ENCODE peak calls at places on chromosomes 6 and 20, in six cellular contexts. K is lung microvascular endothelial cell, A is mammary epithelial cell, R is iris pigment epithelial cell, V is Caki2, C is LoVo. S is an unnamed sample.

GRCh38 chr20:53611449-53611894 is 17.8 kb upstream of the ZNF217 start:
- DNase-seq in K (no peak), A (peak), R (peak), V (peak), C (no peak), S (peak)

GRCh38 chr6:117613920-117614535 is 11.7 kb upstream of the GOPC start:
- DNase-seq in K (no peak), A (no peak), R (no peak), V (no peak), C (no peak), S (no peak)

GRCh38 chr20:64261138-64261537 is 5.6 kb downstream of the PCMTD2 start:
- DNase-seq in K (peak), A (no peak), R (peak), V (no peak), C (no peak), S (no peak)

GRCh38 chr20:17460119-17460518 is 71.1 kb downstream of the BFSP1 start:
- DNase-seq in K (no peak), A (no peak), R (no peak), V (peak), C (no peak), S (no peak)

GRCh38 chr20:57397693-57398108 is 6.5 kb downstream of the RBM38 start:
- DNase-seq in K (peak), A (no peak), R (no peak), V (no peak), C (no peak), S (no peak)

GRCh38 chr6:68326762-68327161 is 308.3 kb upstream of the ADGRB3 start:
- DNase-seq in K (no peak), A (no peak), R (no peak), V (no peak), C (no peak), S (no peak)

GRCh38 chr6:109454483-109455160 is 950 bp downstream of the MICAL1 start:
- DNase-seq in K (no peak), A (no peak), R (peak), V (no peak), C (no peak), S (no peak)

GRCh38 chr6:46053034-46053933 is 37.6 kb upstream of the CLIC5 start:
- DNase-seq in K (no peak), A (no peak), R (peak), V (no peak), C (peak), S (no peak)

GRCh38 chr6:78390066-78390465 is 477.3 kb upstream of the IRAK1BP1 start:
- DNase-seq in K (no peak), A (no peak), R (no peak), V (no peak), C (no peak), S (no peak)

GRCh38 chr20:14295812-14296211 is 41.6 kb downstream of the FLRT3 start:
- DNase-seq in K (no peak), A (no peak), R (no peak), V (no peak), C (no peak), S (no peak)

GRCh38 chr6:130810307-130811030 is 16.7 kb upstream of the SMLR1 start:
- DNase-seq in K (no peak), A (no peak), R (no peak), V (no peak), C (no peak), S (no peak)

GRCh38 chr20:6700563-6701328 is 66.7 kb upstream of the BMP2 start:
- DNase-seq in K (peak), A (no peak), R (no peak), V (no peak), C (no peak), S (no peak)

GRCh38 chr20:43341541-43341940 is 116.2 kb upstream of the SRSF6 start:
- DNase-seq in K (no peak), A (no peak), R (no peak), V (no peak), C (no peak), S (no peak)

GRCh38 chr6:163748036-163748435 is 333.5 kb downstream of the QKI start:
- DNase-seq in K (no peak), A (no peak), R (no peak), V (no peak), C (no peak), S (no peak)

GRCh38 chr6:88677356-88677755 is 286.1 kb downstream of the RNGTT start:
- DNase-seq in K (no peak), A (no peak), R (no peak), V (no peak), C (no peak), S (no peak)

GRCh38 chr6:157229219-157229607 is 94.1 kb downstream of the TMEM242 start:
- DNase-seq in K (no peak), A (no peak), R (no peak), V (no peak), C (no peak), S (no peak)

GRCh38 chr6:35955970-35956369 is 35.1 kb upstream of the SRPK1 start:
- DNase-seq in K (peak), A (no peak), R (no peak), V (no peak), C (no peak), S (no peak)

GRCh38 chr20:50224553-50225255 is 34.1 kb downstream of the CEBPB start:
- DNase-seq in K (peak), A (peak), R (peak), V (peak), C (no peak), S (peak)

GRCh38 chr6:35468980-35469710 is 944 bp downstream of the RPL10A start:
- DNase-seq in K (no peak), A (no peak), R (no peak), V (no peak), C (no peak), S (no peak)

GRCh38 chr6:16903470-16903869 is 142.2 kb upstream of the ATXN1 start:
- DNase-seq in K (no peak), A (no peak), R (peak), V (no peak), C (no peak), S (no peak)

GRCh38 chr20:39253051-39253682 is 291.0 kb downstream of the DHX35 start:
- DNase-seq in K (no peak), A (no peak), R (no peak), V (no peak), C (no peak), S (no peak)

GRCh38 chr20:4192378-4193048 is 177.2 kb upstream of the RNF24 start:
- DNase-seq in K (no peak), A (peak), R (peak), V (no peak), C (no peak), S (no peak)

GRCh38 chr6:74870403-74870802 is 335.4 kb downstream of the COL12A1 start:
- DNase-seq in K (no peak), A (no peak), R (no peak), V (no peak), C (peak), S (peak)

GRCh38 chr20:34472246-34472925 is 43.8 kb upstream of the DYNLRB1 start:
- DNase-seq in K (peak), A (peak), R (peak), V (peak), C (peak), S (peak)

GRCh38 chr6:152603911-152604310 is 33.3 kb downstream of the SYNE1 start:
- DNase-seq in K (no peak), A (no peak), R (no peak), V (no peak), C (no peak), S (no peak)

GRCh38 chr20:47922280-47922675 is 137.0 kb upstream of the SULF2 start:
- DNase-seq in K (peak), A (peak), R (peak), V (no peak), C (no peak), S (no peak)

GRCh38 chr20:61766921-61767610 is 298.6 kb downstream of the TAF4 start:
- DNase-seq in K (no peak), A (no peak), R (no peak), V (no peak), C (no peak), S (no peak)

GRCh38 chr6:138004423-138005287 is 102.6 kb downstream of the PERP start:
- DNase-seq in K (peak), A (peak), R (peak), V (peak), C (peak), S (peak)

GRCh38 chr20:7989379-7989778 is 30.2 kb downstream of the TMX4 start:
- DNase-seq in K (no peak), A (no peak), R (no peak), V (no peak), C (no peak), S (no peak)

GRCh38 chr6:41942045-41942851 is 640 bp upstream of the CCND3 start:
- DNase-seq in K (no peak), A (no peak), R (peak), V (peak), C (no peak), S (no peak)

GRCh38 chr20:36167826-36168634 is 13.5 kb downstream of the EPB41L1 start:
- DNase-seq in K (no peak), A (peak), R (peak), V (no peak), C (no peak), S (peak)

GRCh38 chr6:28423546-28423945 is 19.7 kb downstream of the ZSCAN23 start:
- DNase-seq in K (no peak), A (no peak), R (no peak), V (no peak), C (no peak), S (no peak)